ENCODE peak calls at places on chromosome 9, in eight cellular contexts. X is CD8-positive, alpha-beta T cell; V is mucosa of descending colon; J is AG04450; K is thyroid gland; G is tibial artery; E is IMR-90; F is fibroblast of lung. L is an unnamed sample.

GRCh38 chr9:2764371-2764770 is 47.1 kb downstream of the KCNV2 start:
- DNase-seq in F (peak), J (no peak), G (no peak), X (no peak), V (no peak), E (peak), K (no peak), L (no peak)

GRCh38 chr9:94950733-94951590 is 224.5 kb downstream of the AOPEP start:
- DNase-seq in X (no peak), E (peak), K (peak), G (no peak), J (no peak), F (peak), V (no peak), L (no peak)

GRCh38 chr9:89483592-89484474 is 14.1 kb downstream of the SEMA4D start:
- DNase-seq in X (peak), K (no peak), G (no peak), V (peak), J (no peak), E (no peak), F (no peak), L (no peak)

GRCh38 chr9:113651896-113652295 is 188.4 kb downstream of the RGS3 start:
- DNase-seq in V (no peak), X (no peak), K (no peak), J (no peak), F (no peak), G (no peak), E (no peak), L (no peak)

GRCh38 chr9:124389146-124389939 is 25.9 kb downstream of the PSMB7 start:
- DNase-seq in E (no peak), F (no peak), K (peak), G (no peak), X (no peak), J (no peak), V (no peak), L (no peak)

GRCh38 chr9:89872426-89872912 is 267.7 kb downstream of the GADD45G start:
- DNase-seq in V (no peak), J (no peak), X (no peak), F (no peak), E (no peak), G (peak), K (no peak), L (no peak)

GRCh38 chr9:124128568-124128967 is 117.0 kb downstream of the LHX2 start:
- DNase-seq in K (no peak), V (no peak), J (no peak), E (no peak), G (no peak), F (no peak), X (no peak), L (no peak)

GRCh38 chr9:111349766-111350165 is 19.7 kb upstream of the OR2K2 start:
- DNase-seq in V (no peak), J (no peak), K (no peak), F (no peak), E (no peak), G (no peak), X (no peak), L (no peak)

GRCh38 chr9:112194969-112195431 is 19.9 kb upstream of the SUSD1 start:
- DNase-seq in E (peak), J (peak), V (no peak), G (no peak), F (peak), X (no peak), K (no peak), L (no peak)

GRCh38 chr9:13213998-13214397 is 65.5 kb downstream of the MPDZ start:
- DNase-seq in X (no peak), E (no peak), F (no peak), K (no peak), J (no peak), G (no peak), V (no peak), L (no peak)

GRCh38 chr9:12955510-12956163 is 180.8 kb downstream of the LURAP1L start:
- DNase-seq in V (no peak), E (no peak), J (no peak), G (no peak), X (no peak), K (no peak), F (no peak), L (no peak)

GRCh38 chr9:96751815-96752214 is 26.1 kb downstream of the ZNF510 start:
- DNase-seq in F (no peak), J (no peak), K (no peak), G (no peak), V (no peak), X (no peak), E (no peak), L (no peak)

GRCh38 chr9:27990524-27990923 is 417.2 kb upstream of the C9orf72 start:
- DNase-seq in J (no peak), K (no peak), G (no peak), F (no peak), V (no peak), X (no peak), E (no peak), L (no peak)

GRCh38 chr9:124879226-124879625 is 17.3 kb downstream of the ARPC5L start:
- DNase-seq in F (no peak), J (no peak), K (no peak), G (no peak), X (no peak), E (no peak), V (peak), L (no peak)

GRCh38 chr9:92496401-92496800 is 14.1 kb upstream of the ASPN start:
- DNase-seq in J (no peak), F (peak), X (no peak), V (no peak), E (peak), K (no peak), G (no peak), L (no peak)

GRCh38 chr9:69243116-69243515 is 69.0 kb downstream of the TJP2 start:
- DNase-seq in F (no peak), E (no peak), J (no peak), K (no peak), G (no peak), X (no peak), V (no peak), L (no peak)

GRCh38 chr9:113650207-113651131 is 186.9 kb downstream of the RGS3 start:
- DNase-seq in E (peak), F (peak), V (no peak), X (no peak), J (no peak), G (no peak), K (peak), L (no peak)

GRCh38 chr9:73845954-73846690 is 651.0 kb upstream of the RORB start:
- DNase-seq in X (no peak), G (no peak), K (no peak), J (no peak), F (no peak), E (no peak), V (no peak), L (no peak)

GRCh38 chr9:95505676-95506437 is 10.9 kb downstream of the PTCH1 start:
- DNase-seq in X (no peak), V (peak), F (peak), J (no peak), G (peak), E (peak), K (peak), L (peak)

GRCh38 chr9:37201581-37201980 is 81.2 kb downstream of the ZCCHC7 start:
- DNase-seq in X (no peak), K (no peak), E (no peak), J (no peak), F (no peak), V (no peak), G (no peak), L (no peak)

GRCh38 chr9:125428515-125429467 is 167.2 kb downstream of the GAPVD1 start:
- DNase-seq in F (no peak), J (no peak), E (no peak), V (peak), K (no peak), G (no peak), X (no peak), L (no peak)

GRCh38 chr9:563200-563599 is 278.3 kb upstream of the DMRT1 start:
- DNase-seq in F (no peak), G (no peak), V (no peak), E (no peak), K (no peak), X (no peak), J (no peak), L (no peak)

GRCh38 chr9:4293293-4293931 is 6.5 kb downstream of the GLIS3 start:
- DNase-seq in E (peak), V (no peak), J (peak), F (peak), G (no peak), X (no peak), K (peak), L (peak)

GRCh38 chr9:5574097-5574496 is 54.8 kb upstream of the RIC1 start:
- DNase-seq in F (no peak), X (no peak), V (no peak), K (no peak), J (no peak), E (no peak), G (no peak), L (no peak)

DNA sequence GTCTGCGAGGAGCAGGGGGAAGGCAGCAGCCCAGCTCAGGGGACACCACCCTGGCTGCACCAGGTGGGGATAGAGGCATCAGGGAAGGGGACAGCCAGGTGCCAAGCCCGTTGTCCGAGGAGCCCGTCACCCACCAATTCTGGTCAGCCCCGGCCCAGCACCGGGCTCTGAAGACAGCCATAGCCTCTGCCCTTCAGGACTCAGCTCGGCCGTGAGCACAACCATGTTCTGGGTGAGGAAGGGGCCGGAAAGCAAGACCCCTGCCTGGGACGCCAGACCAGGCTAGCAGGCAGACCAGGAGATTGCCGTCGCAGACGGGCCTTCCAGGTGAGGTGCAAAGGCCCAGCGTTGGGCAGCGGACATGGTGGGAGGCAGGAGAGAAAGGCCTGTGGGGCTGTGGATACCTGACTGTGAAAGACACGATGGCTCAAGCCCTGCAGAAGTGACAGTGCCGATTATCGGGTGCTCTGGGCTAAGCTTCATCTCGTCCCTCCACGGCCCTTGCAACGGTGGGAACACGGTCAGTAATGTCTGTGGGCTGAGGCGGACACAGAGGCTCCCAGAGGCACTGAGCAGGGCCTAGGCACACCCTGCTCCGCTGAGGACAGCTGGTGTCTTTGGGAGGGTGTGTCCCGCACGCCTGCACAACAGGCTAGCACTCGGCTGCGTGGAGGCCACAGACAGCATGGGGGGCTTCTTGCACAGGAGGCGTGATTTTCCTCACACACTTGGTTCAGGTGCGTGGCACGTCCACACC is 36.5 kb downstream of the DBH start:
- DNase-seq in E (no peak), K (no peak), J (no peak), V (peak), X (no peak), G (no peak), F (no peak), L (no peak)
- TF ChIP-seq CTCF in E (no peak), K (no peak), J (no peak), V (no peak), X (no peak), G (no peak), F (no peak), L (no peak)

GRCh38 chr9:86351897-86352296 is 2.3 kb downstream of the TUT7 start:
- DNase-seq in E (no peak), J (no peak), K (no peak), V (no peak), X (no peak), F (no peak), G (no peak), L (no peak)
- H3K4me3 ChIP-seq in E (no peak), J (peak), K (no peak), V (no peak), X (no peak), F (peak), G (peak), L (peak)

DNA sequence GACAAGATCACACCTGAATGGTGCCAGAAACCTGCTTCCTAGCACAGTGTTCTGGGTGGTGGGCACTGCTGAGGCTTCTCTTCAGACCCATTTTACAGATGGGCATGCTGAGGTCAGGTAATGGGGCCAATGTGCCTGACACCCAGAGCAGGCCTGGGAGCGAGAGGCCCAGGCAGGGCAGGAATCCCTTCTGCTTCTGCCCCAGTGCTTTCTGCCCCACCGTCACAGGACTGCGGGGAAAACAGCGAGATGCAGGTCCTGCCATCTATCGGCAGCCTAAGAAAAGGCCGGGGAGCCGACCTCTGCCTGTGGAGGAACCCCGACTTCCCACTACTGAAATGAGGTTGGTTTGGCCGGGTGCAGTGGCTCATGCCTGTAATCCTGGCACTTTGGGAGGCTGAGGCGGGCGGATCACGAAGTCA is 22.8 kb upstream of the RNU6ATAC start:
- DNase-seq in G (peak), F (no peak), K (peak), E (no peak), V (no peak), X (no peak), J (no peak), L (no peak)
- TF ChIP-seq CTCF in G (no peak), F (no peak), K (no peak), E (no peak), V (no peak), X (no peak), J (no peak), L (no peak)

GRCh38 chr9:136141716-136142415 is 23.2 kb upstream of the TMEM250 start:
- DNase-seq in J (no peak), V (peak), F (no peak), G (no peak), K (no peak), E (no peak), X (no peak), L (no peak)

GRCh38 chr9:136143215-136144001 is 24.7 kb upstream of the TMEM250 start:
- DNase-seq in X (no peak), E (peak), G (no peak), K (peak), F (no peak), V (no peak), J (no peak), L (no peak)

GRCh38 chr9:136142416-136142800 is 23.7 kb upstream of the TMEM250 start:
- DNase-seq in X (no peak), V (no peak), J (no peak), E (no peak), F (no peak), G (no peak), K (no peak), L (no peak)

GRCh38 chr9:136144450-136144849 is 25.8 kb upstream of the TMEM250 start:
- DNase-seq in K (no peak), E (no peak), J (no peak), F (no peak), X (no peak), G (no peak), V (no peak), L (no peak)

DNA sequence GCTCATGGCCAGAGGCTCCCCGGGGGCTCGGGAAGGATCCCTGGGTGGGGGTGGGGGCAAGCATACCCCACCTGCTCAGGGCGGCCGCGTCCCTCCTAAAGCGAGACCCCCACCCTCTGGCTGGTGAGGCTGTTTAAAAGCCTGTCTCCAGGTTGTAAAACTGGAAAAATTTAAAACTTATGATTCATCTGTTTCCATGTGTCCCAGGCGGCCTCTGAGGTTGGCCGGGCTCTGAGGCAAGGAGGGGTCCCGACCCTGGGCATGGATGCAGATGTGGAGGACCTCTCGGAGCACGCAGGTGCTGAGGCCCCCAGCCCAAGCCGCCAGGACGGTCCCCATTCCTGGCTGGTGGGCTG is 24.2 kb upstream of the TMEM250 start:
- DNase-seq in G (no peak), X (no peak), J (no peak), K (no peak), F (no peak), E (no peak), V (peak), L (no peak)
- H3K4me3 ChIP-seq in G (no peak), X (no peak), J (no peak), K (no peak), F (no peak), E (no peak), V (no peak), L (no peak)

GRCh38 chr9:114856942-114857315 is 51.1 kb upstream of the TNFSF15 start:
- DNase-seq in X (no peak), K (no peak), V (no peak), E (peak), G (no peak), J (no peak), F (peak), L (no peak)
- TF ChIP-seq CTCF in X (no peak), K (no peak), V (no peak), E (no peak), G (no peak), J (no peak), F (no peak), L (no peak)

GRCh38 chr9:99050292-99050911 is 54.5 kb upstream of the TGFBR1 start:
- DNase-seq in E (peak), G (no peak), X (no peak), F (peak), V (no peak), K (no peak), J (no peak), L (no peak)
- H3K4me3 ChIP-seq in E (no peak), G (no peak), X (no peak), F (no peak), V (no peak), K (no peak), J (no peak), L (no peak)

GRCh38 chr9:77456829-77457437 is 191.2 kb downstream of the GNA14 start:
- DNase-seq in V (peak), J (peak), X (peak), G (peak), K (peak), E (peak), F (peak), L (peak)
- TF ChIP-seq CTCF in V (peak), J (peak), X (peak), G (peak), K (peak), E (peak), F (peak), L (peak)

DNA sequence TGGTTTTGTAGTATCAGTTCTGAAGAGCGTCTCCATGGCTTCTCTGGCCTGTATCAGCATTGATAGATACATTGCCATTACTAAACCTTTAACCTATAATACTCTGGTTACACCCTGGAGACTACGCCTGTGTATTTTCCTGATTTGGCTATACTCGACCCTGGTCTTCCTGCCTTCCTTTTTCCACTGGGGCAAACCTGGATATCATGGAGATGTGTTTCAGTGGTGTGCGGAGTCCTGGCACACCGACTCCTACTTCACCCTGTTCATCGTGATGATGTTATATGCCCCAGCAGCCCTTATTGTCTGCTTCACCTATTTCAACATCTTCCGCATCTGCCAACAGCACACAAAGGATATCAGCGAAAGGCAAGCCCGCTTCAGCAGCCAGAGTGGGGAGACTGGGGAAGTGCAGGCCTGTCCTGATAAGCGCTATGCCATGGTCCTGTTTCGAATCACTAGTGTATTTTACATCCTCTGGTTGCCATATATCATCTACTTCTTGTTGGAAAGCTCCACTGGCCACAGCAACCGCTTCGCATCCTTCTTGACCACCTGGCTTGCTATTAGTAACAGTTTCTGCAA is 1.5 kb downstream of the GPR21 start:
- DNase-seq in K (no peak), E (no peak), X (no peak), J (no peak), F (no peak), V (no peak), G (no peak), L (no peak)
- H3K4me3 ChIP-seq in K (no peak), E (no peak), X (no peak), J (no peak), F (no peak), V (no peak), G (peak), L (no peak)

L was measured in astrocyte of the cerebellum.